ENCODE peak calls at places on chromosome 10, in six cellular contexts. O is neural progenitor cell, I is progenitor cell of endocrine pancreas, J is cardiac fibroblast, F is PC-9, X is GM20000. Z is an unnamed sample.

GRCh38 chr10:124063736-124064135 is 29.7 kb downstream of the CHST15 start:
- DNase-seq in I (no peak), O (no peak), J (peak), X (no peak), F (no peak), Z (no peak)

GRCh38 chr10:33330543-33331019 is 3.9 kb downstream of the NRP1 start:
- DNase-seq in J (peak), X (peak), I (peak), O (peak), F (peak), Z (peak)

GRCh38 chr10:104563051-104563450 is 78.0 kb upstream of the SORCS3 start:
- DNase-seq in I (no peak), X (no peak), F (no peak), J (no peak), O (no peak), Z (no peak)

GRCh38 chr10:9102026-9102425 is 1047.5 kb downstream of the GATA3 start:
- DNase-seq in F (no peak), J (no peak), I (no peak), O (no peak), X (no peak), Z (no peak)

GRCh38 chr10:78410046-78410965 is 376.6 kb downstream of the RPS24 start:
- DNase-seq in X (no peak), I (no peak), F (no peak), O (no peak), J (no peak), Z (no peak)

GRCh38 chr10:92142949-92143348 is 147.9 kb downstream of the CPEB3 start:
- DNase-seq in J (no peak), O (no peak), F (no peak), I (no peak), X (peak), Z (no peak)

GRCh38 chr10:69742928-69743602 is 58.6 kb upstream of the COL13A1 start:
- DNase-seq in J (peak), X (no peak), I (peak), O (peak), F (no peak), Z (peak)

GRCh38 chr10:80203835-80204148 is 1.5 kb downstream of the ANXA11 start:
- DNase-seq in I (no peak), F (no peak), J (no peak), X (no peak), O (no peak), Z (no peak)

GRCh38 chr10:10131984-10132383 is 885.7 kb upstream of the CELF2 start:
- DNase-seq in O (no peak), I (no peak), J (peak), X (no peak), F (no peak), Z (no peak)

GRCh38 chr10:5488272-5489161 is 10.9 kb downstream of the CALML5 start:
- DNase-seq in X (no peak), I (no peak), F (peak), O (no peak), J (no peak), Z (no peak)

GRCh38 chr10:113056468-113057021 is 106.5 kb downstream of the TCF7L2 start:
- DNase-seq in J (peak), O (no peak), F (no peak), I (no peak), X (no peak), Z (no peak)

GRCh38 chr10:72340911-72341310 is 13.8 kb downstream of the DNAJB12 start:
- DNase-seq in O (no peak), I (no peak), F (no peak), J (no peak), X (no peak), Z (no peak)

GRCh38 chr10:1557081-1557480 is 180.2 kb downstream of the ADARB2 start:
- DNase-seq in O (no peak), J (no peak), I (no peak), X (no peak), F (no peak), Z (no peak)

GRCh38 chr10:33310853-33311252 is 23.6 kb downstream of the NRP1 start:
- DNase-seq in X (no peak), I (no peak), O (no peak), F (no peak), J (no peak), Z (no peak)

GRCh38 chr10:89478739-89479116 is 56.7 kb downstream of the SLC16A12 start:
- DNase-seq in F (no peak), X (no peak), J (peak), I (no peak), O (no peak), Z (no peak)

GRCh38 chr10:58473966-58474365 is 38.7 kb upstream of the BICC1 start:
- DNase-seq in J (peak), O (no peak), F (no peak), X (no peak), I (no peak), Z (no peak)

GRCh38 chr10:62457598-62457997 is 83.4 kb downstream of the ZNF365 start:
- DNase-seq in X (no peak), O (no peak), F (no peak), J (no peak), I (no peak), Z (no peak)

GRCh38 chr10:23096814-23097549 is 1.6 kb downstream of the MSRB2 start:
- DNase-seq in F (no peak), X (no peak), O (no peak), J (peak), I (no peak), Z (no peak)

GRCh38 chr10:68348265-68348741 is 15.6 kb upstream of the PBLD start:
- DNase-seq in X (peak), I (peak), O (peak), J (peak), F (no peak), Z (peak)

GRCh38 chr10:52729259-52730104 is 43.1 kb downstream of the MBL2 start:
- DNase-seq in J (peak), F (peak), I (no peak), X (peak), O (peak), Z (no peak)

GRCh38 chr10:19629559-19629958 is 186.7 kb upstream of the PLXDC2 start:
- DNase-seq in I (no peak), O (peak), J (peak), F (no peak), X (no peak), Z (no peak)

GRCh38 chr10:26662864-26663263 is 34.6 kb upstream of the PDSS1 start:
- DNase-seq in O (no peak), J (no peak), I (no peak), X (no peak), F (no peak), Z (no peak)

GRCh38 chr10:131943021-131943814 is 38.5 kb downstream of the BNIP3 start:
- DNase-seq in O (peak), J (no peak), I (no peak), X (no peak), F (no peak), Z (peak)
- TF ChIP-seq CTCF in O (peak), J (peak), I (peak), X (no peak), F (peak), Z (peak)

DNA sequence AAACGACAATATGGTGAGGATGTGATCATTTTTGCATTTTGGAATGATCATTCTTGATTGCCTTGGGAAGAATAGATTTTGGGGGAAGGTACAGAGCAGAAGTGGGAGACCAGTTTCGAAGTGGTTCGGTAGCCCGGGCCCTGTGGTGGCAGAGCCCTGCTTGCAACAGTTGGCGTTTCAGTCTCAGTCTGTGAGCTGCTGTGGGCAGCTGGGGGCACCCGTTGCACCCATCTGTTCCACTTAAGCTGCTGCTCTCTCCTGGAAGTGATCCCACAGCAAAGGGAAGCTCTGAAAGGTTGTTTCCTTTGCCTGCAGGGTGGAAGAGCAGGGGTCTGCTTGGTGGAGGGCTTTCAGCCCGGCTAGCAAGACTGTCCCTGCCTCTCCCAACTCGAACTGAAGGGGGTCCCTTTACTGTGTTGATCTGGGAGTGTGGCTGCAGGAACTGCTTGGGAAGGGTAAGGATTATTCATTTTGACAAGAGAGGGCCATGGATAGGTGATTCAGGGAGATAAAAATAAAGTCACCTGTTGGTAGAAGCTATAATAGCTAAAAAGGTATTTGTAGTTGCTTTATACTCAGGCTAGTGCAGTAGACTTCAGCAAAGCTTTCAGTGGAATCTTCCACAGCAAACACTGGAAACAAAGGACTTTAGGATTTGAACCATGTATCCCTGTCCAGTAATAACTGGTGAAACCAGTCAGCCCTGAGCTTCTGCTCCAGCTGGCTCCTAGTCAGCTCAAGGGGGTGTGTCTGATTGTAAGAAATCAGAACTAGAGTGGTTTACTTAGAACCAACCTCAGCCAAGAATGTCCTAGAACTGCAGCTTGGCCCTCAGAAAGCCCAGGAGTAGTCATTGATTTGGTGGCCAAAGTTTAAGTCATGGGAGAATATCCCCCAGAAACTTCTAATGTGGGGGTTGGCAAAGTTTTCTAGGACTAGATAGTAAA is 53.1 kb upstream of the PDCD4 start:
- DNase-seq in F (peak), J (no peak), X (no peak), O (no peak), I (no peak), Z (no peak)
- TF ChIP-seq CTCF in F (no peak), J (no peak), X (no peak), O (no peak), I (no peak), Z (no peak)

GRCh38 chr10:128318868-128319267 is 192.6 kb upstream of the MKI67 start:
- DNase-seq in O (no peak), F (no peak), X (no peak), J (no peak), I (no peak), Z (no peak)

GRCh38 chr10:128316327-128316726 is 190.1 kb upstream of the MKI67 start:
- DNase-seq in J (no peak), I (no peak), X (no peak), O (no peak), F (no peak), Z (no peak)

GRCh38 chr10:128314691-128315090 is 188.5 kb upstream of the MKI67 start:
- DNase-seq in F (no peak), J (no peak), X (no peak), I (no peak), O (no peak), Z (no peak)

GRCh38 chr10:128318366-128318765 is 192.1 kb upstream of the MKI67 start:
- DNase-seq in X (no peak), J (no peak), F (no peak), I (no peak), O (no peak), Z (no peak)

DNA sequence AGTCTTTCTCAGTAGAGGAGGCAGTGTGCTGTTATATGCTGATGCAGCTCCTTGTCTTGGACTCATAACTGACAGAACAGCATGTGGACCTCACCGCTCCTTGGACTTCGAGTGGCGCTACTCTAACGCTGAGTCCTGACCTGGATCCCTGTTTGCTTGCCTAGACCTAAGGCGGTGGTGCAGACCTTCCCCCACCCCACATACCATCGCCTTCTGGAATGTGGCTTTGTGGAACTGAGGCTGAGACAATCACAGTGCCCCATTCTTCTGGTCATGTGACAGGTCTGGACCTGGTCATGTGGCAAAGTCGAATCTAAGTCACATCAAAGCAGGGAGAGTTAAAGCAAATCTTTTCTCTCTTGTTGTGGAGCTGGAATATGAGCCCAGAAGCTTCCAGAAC is 190.7 kb upstream of the MKI67 start:
- DNase-seq in F (no peak), X (no peak), I (no peak), O (no peak), J (no peak), Z (no peak)
- TF ChIP-seq CTCF in F (no peak), X (no peak), I (no peak), O (no peak), J (no peak), Z (no peak)

DNA sequence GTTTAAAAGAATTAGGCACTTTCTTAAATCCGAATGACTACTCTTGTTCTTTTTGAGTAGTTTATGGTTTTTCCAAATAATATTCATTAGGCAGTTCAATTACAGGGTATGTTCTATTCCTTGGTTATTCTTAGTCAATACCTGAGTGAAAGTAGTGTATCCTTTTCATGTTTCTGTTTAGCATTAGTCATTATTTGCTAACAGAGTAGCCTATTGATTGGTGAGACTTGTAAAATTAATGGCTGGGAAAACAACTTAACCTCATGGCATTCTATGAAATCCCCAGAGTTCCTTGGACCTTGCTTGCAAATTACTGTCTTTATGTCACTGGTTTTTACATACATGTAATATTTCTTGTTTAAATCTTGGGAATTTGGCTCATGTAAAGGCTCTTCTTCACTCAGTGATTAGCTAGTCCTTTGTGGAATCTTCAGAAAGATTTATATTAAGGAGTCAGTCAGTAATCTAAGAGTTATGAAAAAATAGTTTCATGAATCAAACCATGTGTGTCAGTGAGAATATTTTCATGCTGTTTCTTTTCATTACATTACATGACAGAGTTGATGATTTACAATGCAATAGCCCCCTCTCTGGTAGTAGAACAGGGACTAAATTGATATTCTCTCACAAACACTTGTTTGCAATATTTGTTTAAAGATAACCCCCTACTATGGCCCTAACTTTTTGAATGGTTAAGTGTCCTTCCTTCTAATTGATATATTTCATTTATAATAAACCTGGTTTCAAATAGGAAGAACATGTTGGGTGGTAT is 81.5 kb upstream of the LRRTM3 start:
- DNase-seq in J (peak), O (no peak), F (no peak), I (no peak), X (no peak), Z (no peak)
- TF ChIP-seq CTCF in J (peak), O (peak), F (no peak), I (no peak), X (no peak), Z (no peak)

GRCh38 chr10:13099144-13099665 is 758 bp upstream of the OPTN start:
- DNase-seq in F (peak), I (no peak), O (peak), J (peak), X (peak), Z (peak)
- TF ChIP-seq CTCF in F (no peak), I (no peak), O (peak), J (peak), X (peak), Z (no peak)

GRCh38 chr10:43686414-43686813 is 37.7 kb upstream of the ZNF32 start:
- DNase-seq in I (no peak), X (no peak), F (no peak), J (no peak), O (no peak), Z (no peak)
- TF ChIP-seq CTCF in I (peak), X (no peak), F (no peak), J (no peak), O (peak), Z (peak)

GRCh38 chr10:116269612-116270011 is 3.4 kb downstream of the GFRA1 start:
- DNase-seq in F (no peak), J (no peak), O (no peak), X (no peak), I (no peak), Z (no peak)

GRCh38 chr10:116265686-116266085 is 7.3 kb downstream of the GFRA1 start:
- DNase-seq in F (no peak), O (no peak), X (no peak), I (no peak), J (no peak), Z (no peak)

GRCh38 chr10:116271593-116272496 is 1.2 kb downstream of the GFRA1 start:
- DNase-seq in F (no peak), I (no peak), J (peak), X (peak), O (peak), Z (peak)

GRCh38 chr10:116270691-116271592 is 2.1 kb downstream of the GFRA1 start:
- DNase-seq in I (no peak), J (no peak), X (peak), F (no peak), O (peak), Z (peak)

GRCh38 chr10:116268976-116269375 is 4.0 kb downstream of the GFRA1 start:
- DNase-seq in X (no peak), I (no peak), J (no peak), O (no peak), F (no peak), Z (no peak)
- TF ChIP-seq CTCF in X (no peak), I (no peak), J (no peak), O (no peak), F (no peak), Z (no peak)

DNA sequence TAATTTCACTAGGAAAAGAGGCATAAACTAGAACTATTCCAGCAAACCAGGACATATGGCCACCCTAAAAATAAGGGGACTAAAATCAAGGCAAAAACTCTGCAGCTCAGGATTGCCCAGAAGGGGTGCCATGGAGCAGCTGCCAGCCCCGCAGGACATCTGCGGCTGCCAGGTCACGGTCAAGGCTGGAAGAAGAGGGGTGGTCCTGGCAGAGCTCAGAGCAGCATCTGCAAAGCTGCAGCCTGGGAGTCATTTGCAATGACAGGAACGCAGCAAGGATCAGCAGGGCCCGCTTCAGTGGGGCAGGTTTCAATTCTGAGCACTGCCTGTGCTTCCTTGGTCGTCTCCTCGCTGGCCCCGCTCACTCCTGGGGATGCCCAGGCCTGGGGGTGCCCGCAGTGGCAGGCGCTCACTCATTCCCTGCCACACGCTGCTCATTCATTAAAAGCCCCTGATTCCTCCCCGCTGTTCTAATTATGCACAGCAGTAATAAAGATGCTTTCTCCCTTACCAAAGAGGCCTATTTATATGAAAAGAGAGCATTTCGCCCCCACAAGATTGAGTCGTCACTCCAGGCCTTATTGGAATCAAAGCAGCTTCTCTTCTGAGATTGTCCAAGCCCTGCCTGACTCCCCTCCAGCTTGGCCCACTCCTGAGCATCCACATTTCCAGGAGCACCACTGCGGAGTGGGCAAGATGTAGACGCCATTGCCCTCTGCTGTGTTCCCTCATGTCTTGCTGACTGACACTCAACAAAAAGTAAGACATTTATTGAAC is 4.6 kb downstream of the HSPA12A start:
- DNase-seq in O (no peak), F (no peak), J (no peak), X (no peak), I (no peak), Z (peak)
- TF ChIP-seq CTCF in O (peak), F (peak), J (peak), X (no peak), I (peak), Z (no peak)

GRCh38 chr10:130255777-130256176 is 119.6 kb downstream of the GLRX3 start:
- DNase-seq in X (no peak), I (no peak), J (no peak), F (no peak), O (no peak), Z (no peak)
- TF ChIP-seq CTCF in X (no peak), I (no peak), J (no peak), F (no peak), O (no peak), Z (no peak)